ENCODE peak calls at places on chromosome 13, in seven cellular contexts. T is effector memory CD4-positive, alpha-beta T cell; A is tibial nerve; L is astrocyte; S is prostate gland; K is OCI-LY7; N is testis. J is an unnamed sample.

GRCh38 chr13:66927562-66927961 is 302.6 kb downstream of the PCDH9 start:
- DNase-seq in T (no peak), A (no peak), L (no peak), S (no peak), K (no peak), N (no peak), J (no peak)

GRCh38 chr13:95624020-95624419 is 20.5 kb downstream of the DZIP1 start:
- DNase-seq in T (no peak), A (no peak), L (peak; percentile 31), S (no peak), K (peak; percentile 38), N (no peak), J (no peak)

GRCh38 chr13:99374994-99375805 is 68.0 kb upstream of the GPR183 start:
- DNase-seq in T (no peak), A (no peak), L (no peak), S (no peak), K (peak; percentile 44), N (no peak), J (no peak)

GRCh38 chr13:23160241-23161175 is 20.3 kb upstream of the SGCG start:
- DNase-seq in T (no peak), A (no peak), L (no peak), S (no peak), K (no peak), N (no peak), J (no peak)

GRCh38 chr13:50616101-50616500 is 227.4 kb downstream of the DLEU7 start:
- DNase-seq in T (no peak), A (no peak), L (peak; percentile 52), S (no peak), K (no peak), N (no peak), J (no peak)

GRCh38 chr13:110047511-110047910 is 259.4 kb downstream of the COL4A1 start:
- DNase-seq in T (no peak), A (no peak), L (peak; percentile 99), S (peak; percentile 30), K (no peak), N (peak; percentile 30), J (peak; percentile 75)

GRCh38 chr13:30105381-30105780 is 202.0 kb downstream of the KATNAL1 start:
- DNase-seq in T (no peak), A (no peak), L (no peak), S (no peak), K (no peak), N (peak; percentile 39), J (peak; percentile 59)

GRCh38 chr13:113804703-113805430 is 45.8 kb downstream of the TMEM255B start:
- DNase-seq in T (no peak), A (no peak), L (no peak), S (no peak), K (no peak), N (peak; percentile 2), J (no peak)

GRCh38 chr13:82758056-82758455 is 1124.2 kb downstream of the SLITRK1 start:
- DNase-seq in T (no peak), A (no peak), L (no peak), S (no peak), K (no peak), N (no peak), J (no peak)

GRCh38 chr13:105050696-105051095 is 1484.8 kb downstream of the EFNB2 start:
- DNase-seq in T (no peak), A (no peak), L (peak; percentile 51), S (no peak), K (no peak), N (no peak), J (no peak)

GRCh38 chr13:49669735-49670309 is 21.5 kb downstream of the EBPL start:
- DNase-seq in T (no peak), A (peak; percentile 18), L (peak; percentile 48), S (peak; percentile 65), K (peak; percentile 50), N (peak; percentile 70), J (peak; percentile 64)

GRCh38 chr13:32978278-32978677 is 37.9 kb upstream of the KL start:
- DNase-seq in T (no peak), A (no peak), L (no peak), S (no peak), K (no peak), N (no peak), J (no peak)

GRCh38 chr13:93794197-93794885 is 567.7 kb downstream of the GPC6 start:
- DNase-seq in T (no peak), A (no peak), L (no peak), S (no peak), K (no peak), N (no peak), J (no peak)

GRCh38 chr13:86692291-86692690 is 893.1 kb upstream of the SLITRK6 start:
- DNase-seq in T (no peak), A (no peak), L (no peak), S (no peak), K (no peak), N (no peak), J (no peak)

GRCh38 chr13:50149932-50150331 is 134.7 kb downstream of the KCNRG start:
- DNase-seq in T (no peak), A (peak; percentile 71), L (no peak), S (no peak), K (no peak), N (peak; percentile 80), J (peak; percentile 86)

GRCh38 chr13:103403148-103403740 is 337.0 kb upstream of the SLC10A2 start:
- DNase-seq in T (no peak), A (no peak), L (no peak), S (no peak), K (no peak), N (no peak), J (no peak)

GRCh38 chr13:103403814-103404213 is 337.6 kb upstream of the SLC10A2 start:
- DNase-seq in T (no peak), A (no peak), L (no peak), S (no peak), K (no peak), N (no peak), J (no peak)

GRCh38 chr13:103406967-103407366 is 340.8 kb upstream of the SLC10A2 start:
- DNase-seq in T (no peak), A (no peak), L (no peak), S (no peak), K (no peak), N (no peak), J (no peak)
- H3K9me3 ChIP-seq in T (no peaks in the 10 kb centered on the region), A (no peaks in the 10 kb centered on the region), L (no peaks in the 10 kb centered on the region), S (no peaks in the 10 kb centered on the region), K (no peaks in the 10 kb centered on the region), N (no peaks in the 10 kb centered on the region), J (no peaks in the 10 kb centered on the region)

DNA sequence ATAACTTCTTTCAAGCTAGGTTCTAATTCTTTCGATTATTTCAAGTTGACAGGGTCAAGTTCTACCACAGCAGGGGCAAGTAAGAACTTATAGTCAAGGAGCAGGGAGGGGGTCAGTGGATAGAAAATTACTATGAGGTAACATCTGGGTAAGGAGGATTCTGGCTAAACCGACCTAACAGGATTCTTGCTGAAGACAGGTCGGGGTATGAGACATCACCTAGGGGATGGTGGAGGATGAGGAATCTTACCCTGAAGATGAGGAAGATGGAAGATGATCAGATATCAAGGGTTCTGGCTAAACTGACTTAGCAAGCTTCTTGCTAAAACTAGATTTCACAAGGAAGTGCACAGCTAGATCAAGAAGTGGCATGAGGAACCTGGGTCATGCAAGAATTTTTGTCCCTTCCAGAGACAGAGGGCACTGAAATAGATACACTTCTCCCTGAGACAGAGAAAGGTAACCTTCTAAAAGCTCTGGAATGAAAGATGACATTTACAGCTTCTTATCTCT is 9.4 kb upstream of the METTL21C start:
- DNase-seq in T (no peak), A (no peak), L (no peak), S (no peak), K (no peak), N (no peak), J (no peak)
- H3K27ac ChIP-seq in T (no peak overlapping the region), A (no peak overlapping the region), L (no peak overlapping the region), S (no peak overlapping the region), K (no peak overlapping the region), N (no peak overlapping the region), J (no peak overlapping the region)

GRCh38 chr13:97762141-97762540 is 191.3 kb upstream of the IPO5 start:
- DNase-seq in T (no peak), A (no peak), L (no peak), S (no peak), K (no peak), N (no peak), J (no peak)

GRCh38 chr13:97766749-97767148 is 186.7 kb upstream of the IPO5 start:
- DNase-seq in T (no peak), A (no peak), L (no peak), S (no peak), K (no peak), N (no peak), J (no peak)

DNA sequence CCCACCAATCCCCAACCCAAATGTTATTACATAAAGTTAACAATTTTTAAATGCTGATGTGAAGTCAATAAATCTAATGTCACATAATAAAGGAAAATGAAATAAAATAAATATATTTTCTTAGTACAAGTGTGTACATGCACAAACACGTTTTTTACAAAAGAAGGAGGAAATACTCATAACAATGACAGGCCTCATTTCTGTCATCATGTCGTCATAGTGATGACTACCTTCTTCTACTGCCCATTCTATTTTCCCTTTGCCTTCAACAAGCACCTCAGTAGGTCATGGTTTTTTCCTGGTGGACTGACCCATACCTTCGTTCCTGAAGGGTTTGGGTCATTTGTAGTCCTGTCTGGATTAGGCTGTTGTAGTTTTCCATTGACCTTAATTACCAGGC is 185.3 kb upstream of the IPO5 start:
- DNase-seq in T (no peak), A (no peak), L (no peak), S (no peak), K (no peak), N (no peak), J (no peak)
- H3K4me3 ChIP-seq in T (no peak overlapping the region), A (no peak overlapping the region), L (no peak overlapping the region), S (no peak overlapping the region), K (no peak overlapping the region), N (no peak overlapping the region), J (no peak overlapping the region)

GRCh38 chr13:112183544-112184145 is 116.7 kb downstream of the SOX1 start:
- DNase-seq in T (no peak), A (no peak), L (no peak), S (no peak), K (no peak), N (no peak), J (no peak)
- H3K9me3 ChIP-seq in T (no peaks in the 10 kb centered on the region), A (no peaks in the 10 kb centered on the region), L (peaks cover 13% of the 10 kb centered on the region), S (no peaks in the 10 kb centered on the region), K (no peaks in the 10 kb centered on the region), N (no peaks in the 10 kb centered on the region), J (no peaks in the 10 kb centered on the region)

DNA sequence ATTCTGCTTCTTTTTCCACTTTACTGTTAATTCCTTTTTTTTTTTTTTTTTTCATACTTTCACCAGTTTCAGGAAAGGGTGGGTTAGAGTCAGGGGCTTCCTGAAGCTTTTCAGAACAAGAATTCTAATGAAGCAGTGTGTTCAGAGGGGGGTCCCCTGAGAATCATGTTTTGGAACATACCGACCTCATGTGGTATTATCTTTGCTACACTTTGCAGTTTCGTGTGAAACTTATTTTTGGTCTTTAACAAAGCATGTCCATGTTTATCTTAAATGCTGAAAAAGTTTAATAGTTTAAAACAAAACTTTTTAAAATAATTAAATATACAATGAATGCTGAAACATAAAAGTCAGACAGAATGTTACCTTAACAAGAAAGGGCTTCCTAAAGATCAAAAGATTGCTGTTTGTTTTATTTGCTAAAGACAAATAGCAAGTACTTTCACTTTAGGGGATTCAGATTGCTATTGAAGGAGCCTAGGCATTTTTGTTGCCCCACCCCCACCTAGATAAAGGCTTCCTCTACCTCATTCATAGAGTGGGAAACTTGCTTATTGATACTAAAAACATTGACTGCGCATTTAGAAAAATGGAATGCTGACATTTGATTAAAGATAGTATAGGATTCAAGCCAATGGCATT is 21.1 kb upstream of the POMP start:
- DNase-seq in T (no peak), A (peak; percentile 22), L (no peak), S (no peak), K (peak; percentile 40), N (peak; percentile 22), J (no peak)
- H3K27ac ChIP-seq in T (no peak overlapping the region), A (no peak overlapping the region), L (no peak overlapping the region), S (no peak overlapping the region), K (no peak overlapping the region), N (peak overlapping the region; percentile 44), J (no peak overlapping the region)